ENCODE peak calls at places on chromosome 14, in eight cellular contexts. R is left ventricle myocardium inferior, F is MM.1S, M is psoas muscle, U is A549, V is stomach, K is RWPE2, G is fibroblast of lung. A is an unnamed sample. For H3K4me1 and H3K9me3, the result is how much of the 10 kb centered on the place peaks cover.

GRCh38 chr14:77253333-77254190 is 17.4 kb downstream of the NGB start:
- DNase-seq in R (no peak), F (no peak), M (no peak), U (no peak), V (no peak), K (no peak), G (no peak), A (no peak)

GRCh38 chr14:104768437-104769323 is 15.7 kb downstream of the SIVA1 start:
- DNase-seq in R (peak), F (peak), M (peak), U (peak), V (peak), K (no peak), G (peak), A (peak)

GRCh38 chr14:92456215-92457017 is 57.2 kb upstream of the RIN3 start:
- DNase-seq in R (peak), F (peak), M (peak), U (peak), V (peak), K (no peak), G (peak), A (no peak)

GRCh38 chr14:99374964-99375363 is 103.0 kb upstream of the BCL11B start:
- DNase-seq in R (no peak), F (no peak), M (no peak), U (no peak), V (no peak), K (no peak), G (no peak), A (no peak)

GRCh38 chr14:34502826-34503225 is 36.7 kb downstream of the EAPP start:
- DNase-seq in R (no peak), F (no peak), M (no peak), U (no peak), V (no peak), K (no peak), G (no peak), A (no peak)

GRCh38 chr14:90467501-90467900 is 70.7 kb downstream of the CALM1 start:
- DNase-seq in R (no peak), F (no peak), M (no peak), U (no peak), V (no peak), K (no peak), G (no peak), A (no peak)

GRCh38 chr14:94677239-94677612 is 65.0 kb downstream of the SERPINA3 start:
- DNase-seq in R (no peak), F (no peak), M (no peak), U (no peak), V (no peak), K (peak), G (no peak), A (peak)

GRCh38 chr14:52852810-52853521 is 61.6 kb upstream of the GNPNAT1 start:
- DNase-seq in R (no peak), F (no peak), M (no peak), U (no peak), V (no peak), K (no peak), G (peak), A (no peak)

GRCh38 chr14:26394114-26394855 is 203.5 kb downstream of the NOVA1 start:
- DNase-seq in R (no peak), F (no peak), M (no peak), U (no peak), V (peak), K (no peak), G (peak), A (no peak)

GRCh38 chr14:95297832-95298231 is 21.9 kb downstream of the CLMN start:
- DNase-seq in R (no peak), F (no peak), M (no peak), U (no peak), V (no peak), K (peak), G (no peak), A (no peak)

GRCh38 chr14:44963775-44964380 is 1.9 kb downstream of the TOGARAM1 start:
- DNase-seq in R (no peak), F (no peak), M (no peak), U (peak), V (no peak), K (no peak), G (peak), A (no peak)

GRCh38 chr14:88005050-88005481 is at the start of gene GPR65:
- DNase-seq in R (no peak), F (no peak), M (no peak), U (no peak), V (no peak), K (no peak), G (no peak), A (no peak)

GRCh38 chr14:75229923-75230792 is 48.5 kb upstream of the FOS start:
- DNase-seq in R (peak), F (peak), M (no peak), U (peak), V (peak), K (peak), G (no peak), A (no peak)

GRCh38 chr14:101201535-101202125 is 298.1 kb upstream of the RTL1 start:
- DNase-seq in R (no peak), F (no peak), M (no peak), U (no peak), V (peak), K (peak), G (no peak), A (no peak)

GRCh38 chr14:53310412-53310811 is 157.3 kb upstream of the DDHD1 start:
- DNase-seq in R (no peak), F (no peak), M (no peak), U (no peak), V (no peak), K (no peak), G (no peak), A (no peak)

GRCh38 chr14:50937325-50937724 is 7.0 kb downstream of the PYGL start:
- DNase-seq in R (no peak), F (no peak), M (no peak), U (no peak), V (no peak), K (no peak), G (peak), A (no peak)

GRCh38 chr14:50932592-50933500 is 11.4 kb downstream of the PYGL start:
- DNase-seq in R (no peak), F (no peak), M (no peak), U (no peak), V (no peak), K (no peak), G (no peak), A (no peak)

GRCh38 chr14:50935126-50936090 is 8.9 kb downstream of the PYGL start:
- DNase-seq in R (no peak), F (no peak), M (no peak), U (no peak), V (no peak), K (no peak), G (no peak), A (no peak)

GRCh38 chr14:50937800-50938199 is 6.5 kb downstream of the PYGL start:
- DNase-seq in R (no peak), F (no peak), M (no peak), U (no peak), V (no peak), K (no peak), G (no peak), A (no peak)

DNA sequence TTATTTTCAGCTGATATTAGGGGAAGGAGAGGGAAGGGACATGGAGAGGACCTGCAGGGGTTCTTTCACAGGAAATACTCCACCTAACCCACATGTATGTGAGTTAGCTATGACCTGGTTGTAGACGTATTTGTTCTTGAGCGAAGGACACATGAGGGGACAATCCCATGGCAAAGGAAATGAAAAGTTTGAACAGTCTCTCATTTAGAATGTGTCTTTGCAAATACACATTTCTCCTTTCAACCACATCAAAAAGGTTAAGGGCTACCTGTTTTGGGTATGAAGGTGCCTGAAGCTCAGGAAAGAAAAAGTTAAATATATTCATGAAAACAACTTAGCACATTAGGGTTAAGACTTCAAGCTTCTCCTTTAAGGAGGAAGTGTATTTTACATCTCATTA is 7.4 kb downstream of the PYGL start:
- DNase-seq in R (no peak), F (no peak), M (no peak), U (no peak), V (no peak), K (no peak), G (no peak), A (no peak)
- H3K4me1 ChIP-seq in R (under half), F (under half), M (under half), U (under half), V (under half), K (under half), G (under half), A (under half)

GRCh38 chr14:32345311-32345771 is 16.2 kb downstream of the AKAP6 start:
- DNase-seq in R (no peak), F (no peak), M (no peak), U (peak), V (no peak), K (no peak), G (peak), A (no peak)
- H3K9me3 ChIP-seq in R (under half), F (under half), M (under half), U (under half), V (under half), K (under half), G (under half), A (under half)

GRCh38 chr14:54839681-54840080 is 62.9 kb downstream of the GCH1 start:
- DNase-seq in R (no peak), F (no peak), M (peak), U (peak), V (no peak), K (no peak), G (peak), A (no peak)

GRCh38 chr14:54834727-54835126 is 67.9 kb downstream of the GCH1 start:
- DNase-seq in R (no peak), F (no peak), M (no peak), U (no peak), V (no peak), K (no peak), G (no peak), A (no peak)

GRCh38 chr14:54837508-54838149 is 65.0 kb downstream of the GCH1 start:
- DNase-seq in R (no peak), F (no peak), M (no peak), U (no peak), V (no peak), K (no peak), G (no peak), A (no peak)

GRCh38 chr14:54838931-54839512 is 63.6 kb downstream of the GCH1 start:
- DNase-seq in R (no peak), F (no peak), M (no peak), U (no peak), V (no peak), K (no peak), G (no peak), A (no peak)

DNA sequence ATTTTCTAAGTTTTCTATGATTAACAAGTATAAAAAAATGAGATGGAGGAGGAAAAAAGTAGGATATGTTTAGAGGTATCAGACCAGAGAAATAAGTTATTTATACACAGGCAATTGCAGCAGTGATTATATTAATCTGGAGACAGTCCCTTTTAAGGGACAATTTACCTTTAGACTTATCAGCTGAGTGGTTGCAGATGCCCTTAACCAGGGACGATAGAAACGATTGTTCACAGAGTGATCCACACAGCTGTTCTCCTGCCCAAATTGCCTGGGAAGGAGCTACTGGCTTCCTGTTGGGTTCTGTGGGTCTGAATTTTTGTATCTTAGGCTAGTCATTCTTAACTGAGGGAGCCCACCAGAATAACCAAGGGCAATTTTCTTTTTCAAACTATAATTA is 66.4 kb downstream of the GCH1 start:
- DNase-seq in R (no peak), F (no peak), M (no peak), U (no peak), V (no peak), K (no peak), G (no peak), A (no peak)
- TF ChIP-seq CTCF in R (no peak), F (no peak), M (no peak), U (no peak), V (no peak), K (no peak), G (no peak), A (no peak)

DNA sequence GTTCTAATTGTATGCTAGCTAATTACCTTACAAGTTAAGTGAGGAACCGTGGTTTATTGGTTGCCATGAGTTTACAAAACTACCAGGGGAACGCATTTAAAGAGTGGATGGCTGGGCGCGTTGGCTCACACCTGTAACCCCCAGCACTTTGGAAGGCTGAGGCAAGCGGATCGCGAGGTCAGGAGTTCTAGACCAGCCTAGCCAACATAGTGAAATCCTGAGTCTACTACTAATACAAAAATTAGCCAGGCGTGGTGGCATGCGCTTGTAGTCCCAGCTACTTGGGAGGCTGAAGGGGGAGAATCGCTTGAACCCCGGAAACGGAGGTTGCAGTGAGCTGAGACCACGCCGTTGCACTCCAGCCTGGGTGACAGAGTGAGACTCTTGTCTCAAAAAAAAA is 2.2 kb downstream of the EIF5 start:
- DNase-seq in R (no peak), F (no peak), M (no peak), U (no peak), V (no peak), K (peak), G (no peak), A (no peak)
- H3K4me1 ChIP-seq in R (half or more), F (under half), M (under half), U (under half), V (under half), K (under half), G (under half), A (under half)

DNA sequence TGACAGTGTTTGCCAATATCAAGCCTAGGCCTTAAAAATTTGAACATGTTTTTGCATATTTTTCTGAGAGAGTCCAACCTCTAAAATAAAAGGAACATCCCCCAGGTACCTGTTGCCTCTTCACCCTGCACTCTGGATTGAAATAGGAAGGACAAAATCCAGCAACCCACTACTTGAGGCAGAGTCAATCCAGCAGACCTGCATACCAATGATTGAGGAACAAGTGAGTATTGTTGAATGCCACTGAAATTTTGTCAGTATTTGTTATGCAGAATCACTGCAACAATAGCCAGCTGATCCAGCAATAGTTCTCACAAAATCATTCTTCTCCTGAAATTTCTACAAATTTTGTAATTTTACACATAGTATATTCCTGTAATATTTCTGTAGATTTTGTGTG is 460.6 kb upstream of the FOXG1 start:
- DNase-seq in R (no peak), F (no peak), M (no peak), U (no peak), V (no peak), K (no peak), G (no peak), A (no peak)
- H3K9me3 ChIP-seq in R (under half), F (under half), M (under half), U (under half), V (under half), K (under half), G (under half), A (under half)

GRCh38 chr14:70827366-70828151 is 18.2 kb upstream of the MAP3K9 start:
- DNase-seq in R (no peak), F (no peak), M (no peak), U (no peak), V (no peak), K (no peak), G (no peak), A (no peak)
- TF ChIP-seq CTCF in R (no peak), F (no peak), M (no peak), U (no peak), V (no peak), K (peak), G (no peak), A (no peak)

GRCh38 chr14:63493246-63493645 is 49.9 kb downstream of the PPP2R5E start:
- DNase-seq in R (no peak), F (no peak), M (no peak), U (peak), V (no peak), K (no peak), G (peak), A (no peak)
- H3K4me1 ChIP-seq in R (half or more), F (under half), M (half or more), U (under half), V (under half), K (under half), G (under half), A (under half)